ENCODE peak calls at places on chromosomes 13 and 19, in four cellular contexts. A is bronchial epithelial cell, H is body of pancreas, V is fibroblast of pulmonary artery. W is an unnamed sample.

GRCh38 chr19:17209126-17210036 is 5.8 kb upstream of the USE1 start:
- DNase-seq in A (peak; percentile 18), H (no peak), V (peak; percentile 34), W (no peak)

GRCh38 chr19:29872224-29872731 is 60.5 kb downstream of the CCNE1 start:
- DNase-seq in A (peak; percentile 3), H (no peak), V (peak; percentile 28), W (no peak)

GRCh38 chr19:48719263-48720171 is at the start of gene MAMSTR:
- DNase-seq in A (no peak), H (peak; percentile 31), V (no peak), W (no peak)

GRCh38 chr19:41887711-41888382 is 4.9 kb downstream of the ARHGEF1 start:
- DNase-seq in A (peak; percentile 96), H (peak; percentile 58), V (peak; percentile 29), W (no peak)

GRCh38 chr13:62598708-62599107 is 1183.1 kb upstream of the PCDH20 start:
- DNase-seq in A (no peak), H (no peak), V (no peak), W (no peak)

GRCh38 chr13:51583875-51584730 is at the start of gene WDFY2:
- DNase-seq in A (peak; percentile 99), H (peak; percentile 100), V (peak; percentile 100), W (peak; percentile 100)

GRCh38 chr13:36038785-36039415 is 92.3 kb downstream of the DCLK1 start:
- DNase-seq in A (peak; percentile 46), H (no peak), V (peak; percentile 32), W (peak; percentile 18)

GRCh38 chr13:77574076-77574475 is 38.6 kb downstream of the SCEL start:
- DNase-seq in A (no peak), H (no peak), V (no peak), W (no peak)

GRCh38 chr13:25928941-25929505 is 122.8 kb downstream of the SHISA2 start:
- DNase-seq in A (no peak), H (no peak), V (no peak), W (no peak)

GRCh38 chr13:37648604-37649003 is 50.0 kb upstream of the POSTN start:
- DNase-seq in A (peak; percentile 29), H (no peak), V (peak; percentile 74), W (peak; percentile 60)

GRCh38 chr19:41871573-41872383 is 5.3 kb upstream of the CD79A start:
- DNase-seq in A (no peak), H (no peak), V (no peak), W (no peak)

GRCh38 chr13:99386495-99386894 is 79.3 kb upstream of the GPR183 start:
- DNase-seq in A (no peak), H (no peak), V (no peak), W (no peak)

GRCh38 chr19:18415177-18415867 is 3.9 kb upstream of the SSBP4 start:
- DNase-seq in A (no peak), H (no peak), V (peak; percentile 97), W (peak; percentile 53)

GRCh38 chr13:44266772-44267171 is 106.9 kb upstream of the SERP2 start:
- DNase-seq in A (no peak), H (no peak), V (no peak), W (no peak)

GRCh38 chr13:87057807-87058520 is 613.2 kb upstream of the SLITRK5 start:
- DNase-seq in A (no peak), H (no peak), V (peak; percentile 7), W (no peak)

GRCh38 chr13:97468331-97468730 is 34.4 kb downstream of the RAP2A start:
- DNase-seq in A (no peak), H (no peak), V (peak; percentile 93), W (peak; percentile 82)

GRCh38 chr13:94335786-94336357 is 143.6 kb downstream of the DCT start:
- DNase-seq in A (peak; percentile 38), H (no peak), V (no peak), W (peak; percentile 51)

GRCh38 chr19:57103573-57104277 is 16.1 kb upstream of the USP29 start:
- DNase-seq in A (peak; percentile 23), H (peak; percentile 43), V (peak; percentile 75), W (peak; percentile 91)
- H3K4me3 ChIP-seq in A (no peak overlapping the region), H (no peak overlapping the region), V (no peak overlapping the region), W (peak overlapping the region; percentile 63)

DNA sequence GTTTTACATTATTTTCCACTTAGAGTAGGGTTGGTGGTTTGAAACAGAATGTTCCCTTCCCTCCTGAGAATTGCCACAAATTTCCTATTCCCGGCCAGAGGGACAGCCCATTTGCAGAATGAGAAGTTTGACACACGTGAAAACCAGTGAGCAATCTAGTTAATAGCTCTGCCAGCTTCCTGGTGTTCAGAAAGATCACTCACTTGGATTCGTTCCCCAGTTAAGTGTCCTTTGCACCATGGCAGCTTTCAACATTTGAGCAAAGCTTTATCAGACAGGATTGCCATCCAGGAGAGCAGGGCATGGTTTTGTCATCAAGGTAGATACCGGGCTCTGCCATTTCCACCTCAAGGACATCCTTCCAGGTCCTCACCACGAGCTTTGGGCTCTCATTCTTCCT is 28.2 kb downstream of the RASL11A start:
- DNase-seq in A (no peak), H (no peak), V (no peak), W (no peak)
- H3K4me3 ChIP-seq in A (no peak overlapping the region), H (no peak overlapping the region), V (no peak overlapping the region), W (no peak overlapping the region)

DNA sequence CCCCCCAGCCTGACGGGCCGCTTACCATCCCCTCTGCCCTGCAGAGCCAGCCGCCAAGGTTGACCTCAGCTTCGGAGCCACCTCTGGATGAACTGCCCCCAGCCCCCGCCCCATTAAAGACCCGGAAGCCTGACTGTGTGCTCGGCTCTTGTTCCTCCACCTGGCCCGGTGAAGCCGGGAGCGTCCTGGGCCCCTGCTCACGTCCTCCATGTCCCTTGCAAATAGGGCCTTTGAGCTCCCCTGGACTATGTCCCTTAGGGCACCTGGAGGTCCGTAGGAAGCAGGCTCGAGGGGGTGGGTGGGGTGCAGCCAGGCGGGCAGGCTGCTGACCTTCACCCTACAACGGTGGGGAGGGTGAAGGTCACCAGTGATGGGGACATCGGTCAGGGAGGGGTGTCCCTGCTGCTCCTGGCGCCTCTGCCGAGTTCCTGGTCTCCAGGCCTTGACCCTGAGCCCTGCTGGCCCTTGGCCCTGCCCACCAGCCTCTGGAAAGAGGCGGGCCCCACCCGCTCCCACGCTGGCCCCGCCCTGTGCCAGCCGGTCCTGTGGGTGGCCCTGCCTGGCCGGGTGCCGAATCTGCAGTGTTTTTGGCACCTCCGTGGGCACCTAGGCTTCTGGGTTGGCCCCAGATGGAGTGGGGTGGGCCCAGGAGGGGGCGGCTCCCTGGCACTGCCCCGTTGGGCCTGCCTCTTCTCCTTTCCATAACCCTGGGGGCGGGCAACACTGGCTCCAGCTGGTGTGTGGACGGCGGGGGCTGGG is 3.3 kb downstream of the ATP5F1D start:
- DNase-seq in A (no peak), H (peak; percentile 67), V (no peak), W (no peak)
- H3K4me3 ChIP-seq in A (no peak overlapping the region), H (no peak overlapping the region), V (peak overlapping the region; percentile 19), W (peak overlapping the region; percentile 65)

GRCh38 chr13:74889321-74889720 is 592.6 kb downstream of the TBC1D4 start:
- DNase-seq in A (peak; percentile 91), H (no peak), V (peak; percentile 65), W (no peak)
- H3K4me3 ChIP-seq in A (no peak overlapping the region), H (no peak overlapping the region), V (no peak overlapping the region), W (no peak overlapping the region)

GRCh38 chr19:590396-590745 is 690 bp downstream of the HCN2 start:
- DNase-seq in A (no peak), H (no peak), V (peak; percentile 42), W (peak; percentile 58)

GRCh38 chr19:590750-591098 is 1.0 kb downstream of the HCN2 start:
- DNase-seq in A (no peak), H (no peak), V (no peak), W (no peak)

GRCh38 chr19:588093-588742 is 1.5 kb upstream of the HCN2 start:
- DNase-seq in A (peak; percentile 49), H (peak; percentile 50), V (peak; percentile 74), W (peak; percentile 93)

GRCh38 chr19:589693-590395 is at the start of gene HCN2:
- DNase-seq in A (no peak), H (no peak), V (no peak), W (peak; percentile 53)

DNA sequence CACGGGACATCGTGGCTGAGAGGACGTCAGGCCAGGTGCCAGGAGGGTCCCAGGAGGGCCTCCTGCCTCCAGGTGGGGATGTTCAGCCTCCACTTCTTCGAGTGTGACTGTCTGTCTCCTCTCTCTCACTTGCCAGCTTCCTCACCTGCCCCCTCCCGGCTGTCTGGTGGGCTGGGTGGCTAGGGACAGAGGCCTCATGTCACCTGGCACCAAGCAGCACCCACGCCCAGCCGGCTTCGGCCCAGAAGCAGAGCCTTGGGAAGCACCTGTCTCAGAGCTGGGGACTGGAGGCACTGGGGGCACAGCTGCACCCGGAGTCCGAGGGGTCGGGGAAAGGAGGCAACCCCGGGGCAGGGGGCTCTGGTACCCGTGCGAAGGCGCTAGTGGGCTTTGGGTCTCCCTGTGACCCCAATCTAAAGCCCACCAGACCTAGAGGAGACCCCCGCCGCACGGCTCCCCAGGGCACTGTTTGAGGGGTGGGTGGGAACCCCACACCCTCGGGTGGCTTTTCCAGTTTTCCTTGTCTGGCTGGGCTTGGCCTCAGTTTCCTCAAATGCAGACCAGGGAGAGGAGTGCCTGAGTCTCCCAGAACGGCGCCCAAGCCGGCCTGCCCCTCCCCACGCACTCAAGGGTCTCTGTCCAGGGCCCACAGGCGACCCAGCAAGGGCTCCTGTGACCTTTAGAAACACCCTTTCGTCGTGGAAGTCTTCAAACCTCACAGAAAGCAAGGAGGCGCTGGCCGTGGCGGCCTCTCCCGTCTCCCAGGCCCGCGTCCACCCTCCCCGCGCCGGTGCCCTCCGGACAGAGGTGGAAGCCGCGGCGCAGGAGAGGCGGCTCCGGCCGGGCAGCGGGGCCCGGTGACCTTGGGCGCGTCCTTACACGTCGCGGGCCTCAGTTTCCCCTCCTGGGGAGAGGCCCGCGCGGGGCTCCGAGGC is 656 bp upstream of the HCN2 start:
- DNase-seq in A (no peak), H (no peak), V (no peak), W (peak; percentile 34)
- H3K4me3 ChIP-seq in A (no peak overlapping the region), H (no peak overlapping the region), V (no peak overlapping the region), W (no peak overlapping the region)

GRCh38 chr13:92806215-92806614 is 420.4 kb upstream of the GPC6 start:
- DNase-seq in A (peak; percentile 17), H (no peak), V (peak; percentile 10), W (peak; percentile 53)
- H3K4me3 ChIP-seq in A (peak overlapping the region; percentile 25), H (no peak overlapping the region), V (peak overlapping the region; percentile 34), W (peak overlapping the region; percentile 78)

GRCh38 chr13:60627071-60627686 is 230.2 kb downstream of the TDRD3 start:
- DNase-seq in A (peak; percentile 31), H (peak; percentile 16), V (peak; percentile 42), W (peak; percentile 36)

GRCh38 chr13:60620611-60621395 is 223.8 kb downstream of the TDRD3 start:
- DNase-seq in A (no peak), H (no peak), V (no peak), W (no peak)

GRCh38 chr13:60619461-60619860 is 222.4 kb downstream of the TDRD3 start:
- DNase-seq in A (no peak), H (no peak), V (no peak), W (no peak)

GRCh38 chr13:60617863-60618733 is 221.1 kb downstream of the TDRD3 start:
- DNase-seq in A (peak; percentile 4), H (no peak), V (peak; percentile 58), W (peak; percentile 27)

DNA sequence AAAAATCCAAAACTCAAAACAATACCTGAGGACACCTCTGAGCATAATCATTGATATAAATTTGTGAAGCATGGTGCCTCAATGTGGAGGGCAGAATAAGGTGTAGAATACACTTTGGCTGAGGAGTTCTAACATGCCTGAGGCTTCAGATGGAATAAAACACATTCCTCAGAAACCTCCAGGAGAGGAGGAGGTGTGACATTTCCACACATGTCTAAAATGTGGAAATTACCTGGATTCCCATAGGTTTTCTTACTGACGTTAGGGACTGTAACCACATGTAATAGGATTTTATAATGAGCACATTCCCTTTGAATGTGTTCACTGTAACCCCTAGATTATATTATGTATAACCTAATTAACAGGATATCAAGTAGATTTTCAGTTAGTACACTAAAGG is 226.1 kb downstream of the TDRD3 start:
- DNase-seq in A (no peak), H (no peak), V (no peak), W (no peak)
- H3K4me3 ChIP-seq in A (no peak overlapping the region), H (no peak overlapping the region), V (no peak overlapping the region), W (no peak overlapping the region)